ENCODE peak calls at places on chromosomes 16 and 17, in four cellular contexts. One of them, this sample, is unnamed.

GRCh38 chr17:19755821-19756510 is 7.9 kb upstream of the ALDH3A1 start:
- DNase-seq in K562: no peak
- DNase-seq in HepG2: no peak
- DNase-seq in GM12878: no peak
- DNase-seq in this sample: no peak

GRCh38 chr17:76707985-76708807 is 2.6 kb downstream of the MXRA7 start:
- DNase-seq in HepG2: peak
- DNase-seq in GM12878: no peak
- DNase-seq in K562: peak
- DNase-seq in this sample: no peak

GRCh38 chr16:15599303-15600070 is 43.5 kb downstream of the MARF1 start:
- DNase-seq in HepG2: no peak
- DNase-seq in K562: no peak
- DNase-seq in GM12878: no peak
- DNase-seq in this sample: no peak

GRCh38 chr17:63700528-63701441 is 860 bp upstream of the LIMD2 start:
- DNase-seq in GM12878: no peak
- DNase-seq in HepG2: no peak
- DNase-seq in K562: no peak
- DNase-seq in this sample: no peak

GRCh38 chr16:57204675-57205074 is 18.5 kb downstream of the RSPRY1 start:
- DNase-seq in GM12878: no peak
- DNase-seq in K562: peak
- DNase-seq in HepG2: no peak
- DNase-seq in this sample: peak

GRCh38 chr17:6556121-6557039 is at the start of gene PITPNM3:
- DNase-seq in GM12878: no peak
- DNase-seq in HepG2: no peak
- DNase-seq in K562: peak
- DNase-seq in this sample: peak

GRCh38 chr17:30554839-30555751 is 77.9 kb downstream of the GOSR1 start:
- DNase-seq in K562: no peak
- DNase-seq in GM12878: no peak
- DNase-seq in HepG2: peak
- DNase-seq in this sample: peak

GRCh38 chr17:52388941-52389340 is 230.4 kb upstream of the CA10 start:
- DNase-seq in GM12878: no peak
- DNase-seq in HepG2: no peak
- DNase-seq in K562: no peak
- DNase-seq in this sample: no peak

GRCh38 chr16:15690296-15690695 is 40.3 kb downstream of the NDE1 start:
- DNase-seq in GM12878: no peak
- DNase-seq in HepG2: no peak
- DNase-seq in K562: no peak
- DNase-seq in this sample: no peak

GRCh38 chr16:31471875-31472558 is at the start of gene TGFB1I1:
- DNase-seq in GM12878: no peak
- DNase-seq in K562: no peak
- DNase-seq in HepG2: no peak
- DNase-seq in this sample: peak

GRCh38 chr17:64772845-64773299 is 110.8 kb upstream of the SMURF2 start:
- DNase-seq in HepG2: no peak
- DNase-seq in K562: no peak
- DNase-seq in GM12878: no peak
- DNase-seq in this sample: no peak

GRCh38 chr16:75801307-75801706 is 75.0 kb upstream of the CPHXL start:
- DNase-seq in HepG2: no peak
- DNase-seq in GM12878: no peak
- DNase-seq in K562: no peak
- DNase-seq in this sample: no peak

GRCh38 chr16:27251561-27252205 is 16.9 kb downstream of the NSMCE1 start:
- DNase-seq in HepG2: no peak
- DNase-seq in GM12878: no peak
- DNase-seq in K562: no peak
- DNase-seq in this sample: no peak

GRCh38 chr16:50246299-50247122 is 19.8 kb upstream of the ADCY7 start:
- DNase-seq in K562: no peak
- DNase-seq in GM12878: no peak
- DNase-seq in HepG2: no peak
- DNase-seq in this sample: peak

GRCh38 chr16:84810518-84811273 is 9.1 kb upstream of the CRISPLD2 start:
- DNase-seq in K562: no peak
- DNase-seq in GM12878: peak
- DNase-seq in HepG2: no peak
- DNase-seq in this sample: no peak

GRCh38 chr16:88959022-88959421 is 18.0 kb downstream of the CBFA2T3 start:
- DNase-seq in K562: no peak
- DNase-seq in HepG2: no peak
- DNase-seq in GM12878: no peak
- DNase-seq in this sample: no peak

GRCh38 chr16:21685034-21685455 is 21.3 kb downstream of the OTOA start:
- DNase-seq in K562: peak
- DNase-seq in GM12878: no peak
- DNase-seq in HepG2: no peak
- DNase-seq in this sample: no peak

GRCh38 chr17:57530508-57530907 is 214.6 kb downstream of the CCDC182 start:
- DNase-seq in HepG2: no peak
- DNase-seq in GM12878: no peak
- DNase-seq in K562: no peak
- DNase-seq in this sample: no peak

GRCh38 chr16:57367111-57367752 is 5.1 kb upstream of the CX3CL1 start:
- DNase-seq in HepG2: no peak
- DNase-seq in K562: no peak
- DNase-seq in GM12878: no peak
- DNase-seq in this sample: no peak

GRCh38 chr16:66408181-66409048 is 18.7 kb upstream of the BEAN1 start:
- DNase-seq in GM12878: no peak
- DNase-seq in K562: no peak
- DNase-seq in HepG2: peak
- DNase-seq in this sample: no peak

GRCh38 chr16:23554536-23554935 is 2.6 kb downstream of the EARS2 start:
- DNase-seq in HepG2: no peak
- DNase-seq in K562: no peak
- DNase-seq in GM12878: no peak
- DNase-seq in this sample: no peak

GRCh38 chr16:11665071-11665491 is 3.2 kb upstream of the SNN start:
- DNase-seq in HepG2: no peak
- DNase-seq in K562: no peak
- DNase-seq in GM12878: no peak
- DNase-seq in this sample: no peak

GRCh38 chr17:49708515-49709161 is 874 bp upstream of the SLC35B1 start:
- DNase-seq in K562: peak
- DNase-seq in HepG2: no peak
- DNase-seq in GM12878: no peak
- DNase-seq in this sample: no peak

GRCh38 chr16:1474047-1474446 is 781 bp downstream of the CLCN7 start:
- DNase-seq in HepG2: peak
- DNase-seq in K562: no peak
- DNase-seq in GM12878: no peak
- DNase-seq in this sample: no peak
- TF ChIP-seq SP1 in HepG2: no peak
- TF ChIP-seq SP1 in K562: no peak
- TF ChIP-seq SP1 in GM12878: no peak
- TF ChIP-seq SP1 in this sample: no peak

GRCh38 chr16:81241706-81242105 is 3.2 kb downstream of the BCO1 start:
- DNase-seq in GM12878: no peak
- DNase-seq in HepG2: no peak
- DNase-seq in K562: no peak
- DNase-seq in this sample: no peak
- TF ChIP-seq FOXK2 in GM12878: no peak
- TF ChIP-seq FOXK2 in HepG2: no peak
- TF ChIP-seq FOXK2 in K562: no peak
- TF ChIP-seq FOXK2 in this sample: no peak

DNA sequence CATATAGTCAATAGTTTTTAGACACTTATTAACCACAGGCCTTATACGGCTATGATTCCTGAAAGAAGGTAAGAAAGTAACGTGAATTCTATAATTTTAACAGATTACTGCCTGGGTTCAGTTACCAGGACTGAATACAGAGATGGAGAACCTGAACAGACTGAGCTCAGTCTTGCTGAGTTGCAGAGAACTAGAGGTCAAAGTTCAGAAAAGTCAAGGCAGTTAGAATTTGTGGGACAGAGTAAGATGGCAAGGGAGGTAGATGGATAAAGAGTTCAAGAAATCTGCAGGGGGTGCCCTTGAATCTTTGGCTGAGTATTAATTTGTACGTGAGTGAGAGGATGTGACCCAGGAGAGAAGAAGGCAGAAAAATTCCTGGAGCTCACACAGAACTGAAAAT is 320.1 kb upstream of the MAF start:
- DNase-seq in GM12878: no peak
- DNase-seq in K562: no peak
- DNase-seq in HepG2: no peak
- DNase-seq in this sample: no peak
- TF ChIP-seq SP1 in GM12878: no peak
- TF ChIP-seq SP1 in K562: no peak
- TF ChIP-seq SP1 in HepG2: no peak
- TF ChIP-seq SP1 in this sample: no peak

GRCh38 chr16:30091474-30092372 is at the start of gene TBX6:
- DNase-seq in GM12878: peak
- DNase-seq in HepG2: peak
- DNase-seq in K562: peak
- DNase-seq in this sample: peak
- TF ChIP-seq FOXK2 in GM12878: no peak
- TF ChIP-seq FOXK2 in HepG2: no peak
- TF ChIP-seq FOXK2 in K562: no peak
- TF ChIP-seq FOXK2 in this sample: no peak

DNA sequence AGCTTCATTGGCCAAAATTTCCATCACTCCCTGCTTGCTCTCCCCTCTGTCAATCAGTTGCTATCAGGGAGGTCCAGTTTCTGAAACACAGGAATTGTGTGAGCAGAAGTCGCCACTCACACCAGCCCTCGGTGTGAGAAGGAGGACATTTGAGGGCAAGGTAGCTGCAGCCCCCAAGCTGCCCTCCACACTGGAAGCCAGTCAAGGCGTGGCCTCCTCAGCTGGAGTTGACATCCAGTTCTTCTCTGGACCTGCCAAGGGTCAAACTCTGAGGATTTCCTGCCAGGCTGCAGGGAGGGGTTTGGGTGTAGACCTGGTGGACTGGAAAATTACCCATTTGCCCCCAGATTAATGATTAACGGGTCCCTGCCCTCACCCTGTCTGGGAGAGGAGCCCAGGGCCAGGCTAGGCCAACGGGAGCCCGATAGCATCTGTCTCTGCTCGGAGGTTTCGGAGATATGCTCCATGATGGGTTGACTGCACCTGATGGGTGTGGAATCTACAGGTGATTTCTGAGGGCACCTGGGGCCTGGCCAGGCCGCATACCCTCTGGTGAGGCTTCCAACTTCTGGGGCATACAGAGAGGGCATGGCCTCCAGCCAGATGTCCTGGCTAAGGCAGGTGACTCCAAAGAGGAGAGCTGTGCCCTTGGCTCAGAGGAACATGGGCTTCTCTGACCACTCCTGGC is 18.9 kb downstream of the WNT9B start:
- DNase-seq in HepG2: peak
- DNase-seq in GM12878: no peak
- DNase-seq in K562: no peak
- DNase-seq in this sample: no peak
- TF ChIP-seq SP1 in HepG2: no peak
- TF ChIP-seq SP1 in GM12878: no peak
- TF ChIP-seq SP1 in K562: no peak
- TF ChIP-seq SP1 in this sample: no peak